ENCODE peak calls at places on chromosomes 1 and 21, in five cellular contexts. V, G, J, F and U are unnamed samples.

GRCh38 chr1:155166006-155166372 is 7.1 kb downstream of the KRTCAP2 start:
- DNase-seq in V (no peak), G (no peak), J (no peak), F (peak), U (no peak)

GRCh38 chr1:58854576-58854975 is 70.7 kb upstream of the JUN start:
- DNase-seq in V (no peak), G (no peak), J (no peak), F (no peak), U (no peak)

GRCh38 chr1:39639333-39640130 is at the start of gene HEYL:
- DNase-seq in V (peak), G (peak), J (peak), F (peak), U (peak)

GRCh38 chr1:10121688-10122087 is 88.7 kb upstream of the KIF1B start:
- DNase-seq in V (no peak), G (no peak), J (no peak), F (no peak), U (no peak)

GRCh38 chr1:231600461-231600976 is 26.1 kb upstream of the DISC1 start:
- DNase-seq in V (no peak), G (no peak), J (peak), F (no peak), U (no peak)

GRCh38 chr1:182235604-182235951 is 156.0 kb downstream of the GLUL start:
- DNase-seq in V (no peak), G (no peak), J (no peak), F (no peak), U (no peak)

GRCh38 chr1:41241748-41242644 is at the start of gene SCMH1:
- DNase-seq in V (peak), G (peak), J (peak), F (peak), U (peak)

GRCh38 chr1:230029244-230029643 is 37.8 kb upstream of the GALNT2 start:
- DNase-seq in V (no peak), G (no peak), J (no peak), F (no peak), U (no peak)

GRCh38 chr1:244968431-244968830 is 104.1 kb upstream of the HNRNPU start:
- DNase-seq in V (peak), G (no peak), J (no peak), F (peak), U (no peak)

GRCh38 chr1:214021321-214021720 is 33.5 kb downstream of the PROX1 start:
- DNase-seq in V (no peak), G (no peak), J (no peak), F (no peak), U (no peak)

GRCh38 chr21:42939581-42940413 is 14.4 kb upstream of the ERVH48-1 start:
- DNase-seq in V (peak), G (peak), J (peak), F (no peak), U (peak)

GRCh38 chr1:209769171-209769904 is 13.5 kb downstream of the TRAF3IP3 start:
- DNase-seq in V (peak), G (no peak), J (peak), F (no peak), U (peak)

GRCh38 chr1:171265686-171266085 is 17.4 kb downstream of the FMO1 start:
- DNase-seq in V (no peak), G (no peak), J (no peak), F (no peak), U (no peak)

GRCh38 chr1:151635479-151636072 is 23.7 kb downstream of the SNX27 start:
- DNase-seq in V (no peak), G (no peak), J (no peak), F (no peak), U (no peak)

GRCh38 chr1:164695956-164696665 is 137.1 kb downstream of the PBX1 start:
- DNase-seq in V (no peak), G (no peak), J (peak), F (no peak), U (no peak)

GRCh38 chr1:3678361-3679097 is 26.2 kb downstream of the TP73 start:
- DNase-seq in V (no peak), G (no peak), J (no peak), F (no peak), U (no peak)

GRCh38 chr1:219813344-219813743 is 115.0 kb downstream of the SLC30A10 start:
- DNase-seq in V (no peak), G (no peak), J (no peak), F (no peak), U (no peak)

GRCh38 chr1:19057182-19057779 is 100.8 kb upstream of the IFFO2 start:
- DNase-seq in V (no peak), G (no peak), J (no peak), F (no peak), U (no peak)

GRCh38 chr21:42456457-42456856 is 39.6 kb downstream of the RSPH1 start:
- DNase-seq in V (no peak), G (no peak), J (no peak), F (no peak), U (no peak)